ENCODE peak calls at places on chromosomes 4 and X, in four cellular contexts. Z, H, L and P are unnamed samples.

GRCh38 chrX:124406294-124407013 is 60.1 kb downstream of the SH2D1A start:
- DNase-seq in Z (no peak), H (peak), L (peak), P (peak)

GRCh38 chr4:138841341-138841740 is 174.2 kb upstream of the NOCT start:
- DNase-seq in Z (no peak), H (no peak), L (no peak), P (no peak)

GRCh38 chr4:8103991-8104390 is 54.6 kb downstream of the ABLIM2 start:
- DNase-seq in Z (no peak), H (no peak), L (no peak), P (no peak)

GRCh38 chr4:1410491-1411325 is 4.5 kb upstream of the NKX1-1 start:
- DNase-seq in Z (no peak), H (peak), L (peak), P (no peak)

GRCh38 chr4:1467581-1468458 is 61.6 kb upstream of the NKX1-1 start:
- DNase-seq in Z (no peak), H (no peak), L (no peak), P (no peak)

GRCh38 chr4:52659722-52660261 is 691 bp upstream of the USP46 start:
- DNase-seq in Z (no peak), H (no peak), L (no peak), P (no peak)

GRCh38 chr4:3348621-3349020 is 55.8 kb downstream of the RGS12 start:
- DNase-seq in Z (no peak), H (no peak), L (no peak), P (no peak)

GRCh38 chrX:71828086-71828485 is 64.9 kb downstream of the CXorf49B start:
- DNase-seq in Z (no peak), H (no peak), L (no peak), P (no peak)

GRCh38 chrX:46380148-46380752 is 165.0 kb downstream of the ZNF674 start:
- DNase-seq in Z (no peak), H (no peak), L (no peak), P (no peak)

GRCh38 chr4:648579-649292 is 23.4 kb downstream of the PDE6B start:
- DNase-seq in Z (no peak), H (no peak), L (no peak), P (no peak)

GRCh38 chr4:141636077-141636770 is at the start of gene IL15:
- DNase-seq in Z (peak), H (peak), L (peak), P (peak)

GRCh38 chrX:126342859-126343258 is 176.8 kb upstream of the DCAF12L2 start:
- DNase-seq in Z (no peak), H (no peak), L (no peak), P (no peak)

GRCh38 chr4:188960411-188961093 is 821.3 kb downstream of the TRIML1 start:
- DNase-seq in Z (no peak), H (no peak), L (no peak), P (peak)

GRCh38 chr4:69731826-69732225 is 28.6 kb downstream of the SULT1B1 start:
- DNase-seq in Z (no peak), H (no peak), L (no peak), P (no peak)

GRCh38 chrX:133574716-133575115 is 159.4 kb upstream of the GPC4 start:
- DNase-seq in Z (no peak), H (no peak), L (no peak), P (no peak)

GRCh38 chr4:151182455-151182854 is 83.0 kb downstream of the RPS3A start:
- DNase-seq in Z (no peak), H (no peak), L (no peak), P (no peak)

GRCh38 chr4:164383187-164384181 is 370.4 kb upstream of the SMIM31 start:
- DNase-seq in Z (peak), H (no peak), L (peak), P (no peak)

GRCh38 chr4:24104173-24104572 is 214.3 kb upstream of the PPARGC1A start:
- DNase-seq in Z (no peak), H (no peak), L (no peak), P (no peak)

GRCh38 chr4:56530269-56531148 is 24.9 kb downstream of the ARL9 start:
- DNase-seq in Z (peak), H (peak), L (peak), P (peak)

GRCh38 chrX:6021316-6022091 is 207.2 kb downstream of the NLGN4X start:
- DNase-seq in Z (peak), H (no peak), L (no peak), P (peak)

GRCh38 chr4:109945056-109945455 is 32.4 kb downstream of the EGF start:
- DNase-seq in Z (no peak), H (no peak), L (no peak), P (no peak)